ENCODE peak calls at places on chromosomes 2 and 18, in ten cellular contexts. E is activated CD4-positive, alpha-beta T cell treated with anti-CD3 and anti-CD28 coated beads, Interleukin-2, amount 10 ng/mL, durations not matched to agents 7 days and 5 days; L is naive thymus-derived CD4-positive, alpha-beta T cell; Y is naive thymus-derived CD8-positive, alpha-beta T cell; I is foreskin fibroblast; S is T-helper 1 cell; G is HEK293T; N is ELF-1; B is H9; Z is fibroblast of the aortic adventitia. M is an unnamed sample.

GRCh38 chr18:28075501-28075900 is 101.4 kb downstream of the CDH2 start:
- DNase-seq in E (no peak), L (no peak), Y (no peak), I (peak), S (no peak), G (no peak), N (peak), B (no peak), Z (peak), M (peak)

GRCh38 chr2:164079258-164079657 is 343.4 kb upstream of the FIGN start:
- DNase-seq in E (no peak), L (no peak), Y (no peak), I (no peak), S (no peak), G (no peak), N (no peak), B (no peak), Z (no peak), M (no peak)

GRCh38 chr2:54581326-54582039 is 125.4 kb downstream of the SPTBN1 start:
- DNase-seq in E (no peak), L (no peak), Y (no peak), I (no peak), S (no peak), G (no peak), N (no peak), B (no peak), Z (no peak), M (peak)

GRCh38 chr2:159891917-159892691 is 94.1 kb upstream of the CD302 start:
- DNase-seq in E (no peak), L (no peak), Y (no peak), I (peak), S (no peak), G (no peak), N (peak), B (no peak), Z (peak), M (peak)

GRCh38 chr2:80852808-80853139 is 548.2 kb upstream of the LRRTM1 start:
- DNase-seq in E (no peak), L (no peak), Y (no peak), I (no peak), S (no peak), G (no peak), N (peak), B (peak), Z (no peak), M (peak)

GRCh38 chr2:148645925-148646559 is 1.5 kb downstream of the EPC2 start:
- DNase-seq in E (peak), L (peak), Y (peak), I (peak), S (peak), G (peak), N (no peak), B (no peak), Z (peak), M (peak)

GRCh38 chr2:44951124-44951523 is 9.6 kb downstream of the SIX3 start:
- DNase-seq in E (no peak), L (no peak), Y (no peak), I (no peak), S (no peak), G (no peak), N (no peak), B (no peak), Z (no peak), M (no peak)

GRCh38 chr2:235535423-235536130 is 41.7 kb downstream of the AGAP1 start:
- DNase-seq in E (no peak), L (no peak), Y (no peak), I (no peak), S (no peak), G (no peak), N (no peak), B (no peak), Z (no peak), M (no peak)

GRCh38 chr2:56325661-56326345 is 142.0 kb downstream of the CCDC85A start:
- DNase-seq in E (no peak), L (no peak), Y (no peak), I (no peak), S (no peak), G (no peak), N (no peak), B (no peak), Z (no peak), M (no peak)

GRCh38 chr2:101188683-101189405 is 37.7 kb upstream of the TBC1D8 start:
- DNase-seq in E (no peak), L (no peak), Y (no peak), I (peak), S (no peak), G (peak), N (peak), B (peak), Z (peak), M (peak)

GRCh38 chr2:23015651-23016050 is 369.3 kb upstream of the KLHL29 start:
- DNase-seq in E (no peak), L (no peak), Y (no peak), I (no peak), S (no peak), G (no peak), N (no peak), B (no peak), Z (no peak), M (no peak)

GRCh38 chr2:128789221-128789620 is 470.6 kb upstream of the HS6ST1 start:
- DNase-seq in E (no peak), L (no peak), Y (no peak), I (no peak), S (no peak), G (no peak), N (no peak), B (no peak), Z (no peak), M (peak)

M was measured in islet precursor cell.